ENCODE peak calls at places on chromosomes 5 and 9, in six cellular contexts. D is HuH-7.5, S is astrocyte, I is AML-193, L is endothelial cell, F is small intestine. P is an unnamed sample.

GRCh38 chr5:36392818-36393217 is 91.1 kb upstream of the RANBP3L start:
- DNase-seq in D (no peak), S (peak), F (no peak), L (no peak), I (no peak), P (no peak)

GRCh38 chr9:85617271-85617670 is 124.5 kb downstream of the AGTPBP1 start:
- DNase-seq in S (no peak), I (no peak), L (no peak), F (no peak), D (no peak), P (no peak)

GRCh38 chr5:26805076-26805475 is 233.3 kb downstream of the CDH9 start:
- DNase-seq in L (no peak), S (no peak), I (no peak), D (no peak), F (no peak), P (no peak)

GRCh38 chr5:83715316-83716060 is 5.2 kb downstream of the HAPLN1 start:
- DNase-seq in I (no peak), L (no peak), S (no peak), F (no peak), D (no peak), P (no peak)

GRCh38 chr9:36037580-36038169 is 962 bp downstream of the RECK start:
- DNase-seq in F (no peak), D (no peak), I (peak), S (no peak), L (no peak), P (no peak)

GRCh38 chr9:86549920-86550319 is 195.7 kb upstream of the TUT7 start:
- DNase-seq in S (no peak), I (no peak), F (no peak), D (no peak), L (no peak), P (no peak)

GRCh38 chr5:82396871-82397514 is 118.8 kb upstream of the RPS23 start:
- DNase-seq in L (no peak), S (peak), I (no peak), D (peak), F (peak), P (no peak)

GRCh38 chr5:152631217-152631616 is 226.1 kb upstream of the NMUR2 start:
- DNase-seq in F (no peak), L (no peak), S (no peak), D (no peak), I (no peak), P (no peak)

GRCh38 chr5:139543423-139543991 is 17.6 kb upstream of the UBE2D2 start:
- DNase-seq in L (peak), D (no peak), I (peak), F (peak), S (peak), P (no peak)

GRCh38 chr5:107618233-107618632 is 52.5 kb downstream of the EFNA5 start:
- DNase-seq in F (no peak), S (peak), D (no peak), L (no peak), I (no peak), P (no peak)

GRCh38 chr5:154242442-154242841 is 51.9 kb downstream of the GALNT10 start:
- DNase-seq in F (no peak), S (no peak), L (no peak), I (no peak), D (no peak), P (no peak)

GRCh38 chr9:36946653-36947052 is 87.4 kb downstream of the PAX5 start:
- DNase-seq in F (no peak), I (no peak), L (no peak), S (peak), D (no peak), P (no peak)

GRCh38 chr5:166947045-166947444 is 1344.4 kb upstream of the WWC1 start:
- DNase-seq in I (no peak), F (no peak), D (no peak), S (no peak), L (no peak), P (no peak)

GRCh38 chr5:6739603-6740002 is 26.4 kb downstream of the TENT4A start:
- DNase-seq in F (no peak), S (no peak), I (no peak), D (no peak), L (no peak), P (no peak)

GRCh38 chr9:112333639-112334318 is 360 bp upstream of the PTBP3 start:
- DNase-seq in D (peak), L (peak), F (peak), I (peak), S (peak), P (peak)

GRCh38 chr9:114777841-114778240 is 28.0 kb downstream of the TNFSF15 start:
- DNase-seq in S (no peak), D (no peak), L (no peak), I (no peak), F (no peak), P (no peak)

GRCh38 chr5:149227168-149227826 is 44.4 kb upstream of the AFAP1L1 start:
- DNase-seq in F (no peak), L (no peak), I (no peak), D (no peak), S (peak), P (no peak)

GRCh38 chr5:143347698-143348344 is 55.7 kb downstream of the NR3C1 start:
- DNase-seq in L (no peak), S (no peak), D (no peak), F (no peak), I (no peak), P (no peak)

GRCh38 chr5:149782018-149782899 is 52.1 kb downstream of the PPARGC1B start:
- DNase-seq in I (no peak), L (no peak), S (peak), F (peak), D (no peak), P (no peak)

GRCh38 chr5:80644900-80645299 is 9.6 kb upstream of the MSH3 start:
- DNase-seq in S (no peak), D (no peak), L (no peak), I (no peak), F (no peak), P (no peak)

GRCh38 chr5:142618125-142618524 is 67.8 kb downstream of the FGF1 start:
- DNase-seq in S (peak), L (no peak), I (no peak), F (no peak), D (no peak), P (no peak)

GRCh38 chr9:7536310-7536939 is 263.2 kb downstream of the DMAC1 start:
- DNase-seq in S (peak), L (peak), D (peak), I (peak), F (peak), P (peak)

GRCh38 chr9:12813960-12814876 is 39.4 kb downstream of the LURAP1L start:
- DNase-seq in I (peak), L (no peak), D (no peak), S (peak), F (peak), P (no peak)

GRCh38 chr9:33919276-33919897 is 102.4 kb downstream of the UBE2R2 start:
- DNase-seq in F (no peak), I (no peak), S (no peak), L (no peak), D (no peak), P (no peak)

GRCh38 chr5:9462109-9462508 is 83.8 kb downstream of the SEMA5A start:
- DNase-seq in I (no peak), D (no peak), F (no peak), L (no peak), S (no peak), P (no peak)

GRCh38 chr9:93129286-93129685 is 4.8 kb downstream of the NINJ1 start:
- DNase-seq in S (no peak), D (no peak), F (no peak), I (no peak), L (peak), P (no peak)

GRCh38 chr9:77896269-77897245 is 135.1 kb downstream of the GNAQ start:
- DNase-seq in S (no peak), F (no peak), I (peak), L (no peak), D (no peak), P (no peak)

GRCh38 chr5:149667084-149667826 is 62.9 kb upstream of the PPARGC1B start:
- DNase-seq in L (peak), I (peak), D (peak), S (no peak), F (peak), P (no peak)

GRCh38 chr9:116587919-116588318 is 99.2 kb upstream of the TRIM32 start:
- DNase-seq in D (no peak), S (no peak), L (no peak), I (no peak), F (no peak), P (no peak)

GRCh38 chr5:140417235-140417634 is 15.6 kb downstream of the ANKHD1 start:
- DNase-seq in S (no peak), D (no peak), I (no peak), L (no peak), F (no peak), P (no peak)